ENCODE peak calls at places on chromosomes 16 and 17, in ten cellular contexts. One of them, this sample, is unnamed. For H3K9me3, the result is how much of the 10 kb centered on the place peaks cover.

GRCh38 chr16:70644763-70645597 is 1.4 kb upstream of the IL34 start:
- DNase-seq in prostate gland: no peak
- DNase-seq in IMR-90: no peak
- DNase-seq in tibial artery: no peak
- DNase-seq in Peyer's patch: no peak
- DNase-seq in ascending aorta: no peak
- DNase-seq in tibial nerve: no peak
- DNase-seq in CD4-positive, alpha-beta T cell: no peak
- DNase-seq in fibroblast of lung: no peak
- DNase-seq in H9: peak
- DNase-seq in this sample: no peak

GRCh38 chr17:79090503-79091372 is 16.1 kb downstream of the ENGASE start:
- DNase-seq in prostate gland: no peak
- DNase-seq in IMR-90: no peak
- DNase-seq in tibial artery: no peak
- DNase-seq in Peyer's patch: no peak
- DNase-seq in ascending aorta: no peak
- DNase-seq in tibial nerve: no peak
- DNase-seq in CD4-positive, alpha-beta T cell: no peak
- DNase-seq in fibroblast of lung: peak
- DNase-seq in H9: peak
- DNase-seq in this sample: no peak

GRCh38 chr16:85561248-85562101 is 51.6 kb upstream of the GSE1 start:
- DNase-seq in prostate gland: no peak
- DNase-seq in IMR-90: no peak
- DNase-seq in tibial artery: no peak
- DNase-seq in Peyer's patch: no peak
- DNase-seq in ascending aorta: no peak
- DNase-seq in tibial nerve: no peak
- DNase-seq in CD4-positive, alpha-beta T cell: no peak
- DNase-seq in fibroblast of lung: no peak
- DNase-seq in H9: no peak
- DNase-seq in this sample: no peak

GRCh38 chr17:43791589-43791988 is 11.4 kb downstream of the CFAP97D1 start:
- DNase-seq in prostate gland: no peak
- DNase-seq in IMR-90: peak
- DNase-seq in tibial artery: no peak
- DNase-seq in Peyer's patch: no peak
- DNase-seq in ascending aorta: no peak
- DNase-seq in tibial nerve: no peak
- DNase-seq in CD4-positive, alpha-beta T cell: no peak
- DNase-seq in fibroblast of lung: peak
- DNase-seq in H9: peak
- DNase-seq in this sample: peak

GRCh38 chr17:68182016-68182315 is 65.9 kb upstream of the AMZ2 start:
- DNase-seq in prostate gland: no peak
- DNase-seq in IMR-90: no peak
- DNase-seq in tibial artery: no peak
- DNase-seq in Peyer's patch: no peak
- DNase-seq in ascending aorta: no peak
- DNase-seq in tibial nerve: no peak
- DNase-seq in CD4-positive, alpha-beta T cell: no peak
- DNase-seq in fibroblast of lung: no peak
- DNase-seq in H9: no peak
- DNase-seq in this sample: no peak

GRCh38 chr17:48483471-48484131 is 47.2 kb downstream of the HOXB1 start:
- DNase-seq in prostate gland: peak
- DNase-seq in IMR-90: peak
- DNase-seq in tibial artery: no peak
- DNase-seq in Peyer's patch: no peak
- DNase-seq in ascending aorta: no peak
- DNase-seq in tibial nerve: no peak
- DNase-seq in CD4-positive, alpha-beta T cell: no peak
- DNase-seq in fibroblast of lung: peak
- DNase-seq in H9: no peak
- DNase-seq in this sample: no peak

GRCh38 chr16:8510160-8510559 is 80.2 kb downstream of the TMEM114 start:
- DNase-seq in prostate gland: no peak
- DNase-seq in IMR-90: no peak
- DNase-seq in tibial artery: no peak
- DNase-seq in Peyer's patch: no peak
- DNase-seq in ascending aorta: no peak
- DNase-seq in tibial nerve: no peak
- DNase-seq in CD4-positive, alpha-beta T cell: no peak
- DNase-seq in fibroblast of lung: no peak
- DNase-seq in H9: no peak
- DNase-seq in this sample: no peak

GRCh38 chr16:68363847-68364600 is 53.2 kb downstream of the PRMT7 start:
- DNase-seq in prostate gland: no peak
- DNase-seq in IMR-90: peak
- DNase-seq in tibial artery: no peak
- DNase-seq in Peyer's patch: no peak
- DNase-seq in ascending aorta: no peak
- DNase-seq in tibial nerve: no peak
- DNase-seq in CD4-positive, alpha-beta T cell: no peak
- DNase-seq in fibroblast of lung: no peak
- DNase-seq in H9: no peak
- DNase-seq in this sample: no peak

GRCh38 chr17:74803388-74803930 is 27.3 kb upstream of the NAT9 start:
- DNase-seq in prostate gland: no peak
- DNase-seq in IMR-90: no peak
- DNase-seq in tibial artery: no peak
- DNase-seq in Peyer's patch: no peak
- DNase-seq in ascending aorta: no peak
- DNase-seq in tibial nerve: no peak
- DNase-seq in CD4-positive, alpha-beta T cell: no peak
- DNase-seq in fibroblast of lung: no peak
- DNase-seq in H9: no peak
- DNase-seq in this sample: no peak

GRCh38 chr17:79085154-79085920 is 10.7 kb downstream of the ENGASE start:
- DNase-seq in prostate gland: no peak
- DNase-seq in IMR-90: no peak
- DNase-seq in tibial artery: no peak
- DNase-seq in Peyer's patch: no peak
- DNase-seq in ascending aorta: no peak
- DNase-seq in tibial nerve: no peak
- DNase-seq in CD4-positive, alpha-beta T cell: no peak
- DNase-seq in fibroblast of lung: no peak
- DNase-seq in H9: no peak
- DNase-seq in this sample: no peak

GRCh38 chr16:50505714-50506542 is 42.3 kb upstream of the NKD1 start:
- DNase-seq in prostate gland: no peak
- DNase-seq in IMR-90: no peak
- DNase-seq in tibial artery: no peak
- DNase-seq in Peyer's patch: no peak
- DNase-seq in ascending aorta: no peak
- DNase-seq in tibial nerve: no peak
- DNase-seq in CD4-positive, alpha-beta T cell: no peak
- DNase-seq in fibroblast of lung: no peak
- DNase-seq in H9: peak
- DNase-seq in this sample: no peak

GRCh38 chr17:45170280-45170975 is 8.8 kb downstream of the HEXIM2 start:
- DNase-seq in prostate gland: no peak
- DNase-seq in IMR-90: no peak
- DNase-seq in tibial artery: no peak
- DNase-seq in Peyer's patch: no peak
- DNase-seq in ascending aorta: no peak
- DNase-seq in tibial nerve: no peak
- DNase-seq in CD4-positive, alpha-beta T cell: no peak
- DNase-seq in fibroblast of lung: no peak
- DNase-seq in H9: peak
- DNase-seq in this sample: no peak

GRCh38 chr16:53052519-53053501 is at the start of gene CHD9NB:
- DNase-seq in prostate gland: peak
- DNase-seq in IMR-90: peak
- DNase-seq in tibial artery: no peak
- DNase-seq in Peyer's patch: peak
- DNase-seq in ascending aorta: peak
- DNase-seq in tibial nerve: no peak
- DNase-seq in CD4-positive, alpha-beta T cell: no peak
- DNase-seq in fibroblast of lung: peak
- DNase-seq in H9: no peak
- DNase-seq in this sample: no peak

GRCh38 chr16:89495121-89495520 is 4.8 kb upstream of the ANKRD11 start:
- DNase-seq in prostate gland: no peak
- DNase-seq in IMR-90: peak
- DNase-seq in tibial artery: no peak
- DNase-seq in Peyer's patch: no peak
- DNase-seq in ascending aorta: no peak
- DNase-seq in tibial nerve: no peak
- DNase-seq in CD4-positive, alpha-beta T cell: no peak
- DNase-seq in fibroblast of lung: peak
- DNase-seq in H9: no peak
- DNase-seq in this sample: no peak

GRCh38 chr17:4722678-4723240 is 8.5 kb upstream of the MED11 start:
- DNase-seq in prostate gland: no peak
- DNase-seq in IMR-90: no peak
- DNase-seq in tibial artery: no peak
- DNase-seq in Peyer's patch: no peak
- DNase-seq in ascending aorta: no peak
- DNase-seq in tibial nerve: no peak
- DNase-seq in CD4-positive, alpha-beta T cell: no peak
- DNase-seq in fibroblast of lung: no peak
- DNase-seq in H9: no peak
- DNase-seq in this sample: no peak

DNA sequence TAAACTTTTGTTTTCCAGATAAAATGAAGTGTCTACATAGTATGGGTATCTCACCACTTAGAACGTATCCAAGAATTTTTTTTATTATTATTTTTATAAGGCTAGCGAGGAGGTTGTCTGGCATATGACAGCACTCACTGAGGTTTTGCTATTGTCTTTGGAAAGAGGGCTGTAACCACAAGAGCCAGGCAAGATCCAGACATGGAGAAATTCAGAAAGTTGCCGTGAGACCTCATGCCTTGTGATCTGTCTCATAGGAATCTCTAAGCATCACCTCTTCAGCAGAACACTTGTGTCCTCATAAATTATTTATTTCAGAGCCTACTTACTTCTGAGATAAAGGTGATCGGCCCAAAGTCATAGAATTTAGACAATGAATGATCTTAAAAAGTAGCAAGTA is 410.8 kb downstream of the CDH11 start:
- DNase-seq in prostate gland: no peak
- DNase-seq in IMR-90: no peak
- DNase-seq in tibial artery: no peak
- DNase-seq in Peyer's patch: no peak
- DNase-seq in ascending aorta: no peak
- DNase-seq in tibial nerve: no peak
- DNase-seq in CD4-positive, alpha-beta T cell: no peak
- DNase-seq in fibroblast of lung: peak
- DNase-seq in H9: no peak
- DNase-seq in this sample: no peak
- H3K9me3 ChIP-seq in prostate gland: under half
- H3K9me3 ChIP-seq in IMR-90: under half
- H3K9me3 ChIP-seq in tibial artery: under half
- H3K9me3 ChIP-seq in Peyer's patch: under half
- H3K9me3 ChIP-seq in ascending aorta: under half
- H3K9me3 ChIP-seq in tibial nerve: under half
- H3K9me3 ChIP-seq in CD4-positive, alpha-beta T cell: under half
- H3K9me3 ChIP-seq in fibroblast of lung: under half
- H3K9me3 ChIP-seq in H9: under half
- H3K9me3 ChIP-seq in this sample: under half

DNA sequence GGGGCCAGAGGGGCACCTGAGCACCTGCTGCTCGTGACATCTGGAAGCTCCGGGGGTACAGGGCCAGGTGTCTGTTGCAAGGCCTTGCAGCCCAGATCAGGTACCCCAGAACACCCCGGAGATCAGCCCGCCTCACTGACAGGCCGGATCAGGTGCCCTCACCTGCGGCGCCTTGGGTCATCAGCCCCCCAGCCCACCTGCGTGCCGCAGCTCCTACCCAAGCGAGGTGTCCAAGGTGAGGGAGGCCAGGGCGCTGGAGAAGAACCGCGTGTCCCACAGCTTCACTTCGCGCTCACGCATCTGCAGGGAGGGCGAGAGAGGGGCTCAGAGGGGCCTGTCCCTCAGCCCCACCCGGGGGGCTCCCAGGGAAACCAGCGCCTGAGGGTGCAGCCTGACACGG is 16.1 kb downstream of the VASN start:
- DNase-seq in prostate gland: no peak
- DNase-seq in IMR-90: no peak
- DNase-seq in tibial artery: no peak
- DNase-seq in Peyer's patch: no peak
- DNase-seq in ascending aorta: peak
- DNase-seq in tibial nerve: no peak
- DNase-seq in CD4-positive, alpha-beta T cell: no peak
- DNase-seq in fibroblast of lung: no peak
- DNase-seq in H9: no peak
- DNase-seq in this sample: no peak
- H3K27ac ChIP-seq in prostate gland: no peak
- H3K27ac ChIP-seq in IMR-90: peak
- H3K27ac ChIP-seq in tibial artery: peak
- H3K27ac ChIP-seq in Peyer's patch: peak
- H3K27ac ChIP-seq in ascending aorta: peak
- H3K27ac ChIP-seq in tibial nerve: peak
- H3K27ac ChIP-seq in CD4-positive, alpha-beta T cell: no peak
- H3K27ac ChIP-seq in fibroblast of lung: peak
- H3K27ac ChIP-seq in H9: no peak
- H3K27ac ChIP-seq in this sample: no peak

DNA sequence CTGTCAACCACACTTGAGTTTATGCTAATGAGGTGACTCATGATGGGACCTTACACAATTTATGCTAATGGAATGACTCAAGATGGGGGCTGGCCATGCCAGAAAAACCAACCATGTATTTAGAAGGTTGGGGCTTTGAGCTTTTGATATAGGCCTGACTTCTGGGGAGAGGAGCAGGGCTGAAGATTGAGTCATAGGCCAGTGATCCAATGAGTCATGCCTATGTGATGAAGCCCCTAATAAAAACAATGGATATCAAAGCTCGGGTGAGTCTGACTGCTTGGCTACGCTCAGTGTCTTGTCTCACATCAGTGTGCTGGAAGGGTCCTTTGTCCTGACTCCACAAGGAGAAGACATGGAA is 7.3 kb downstream of the MFSD6L start:
- DNase-seq in prostate gland: no peak
- DNase-seq in IMR-90: peak
- DNase-seq in tibial artery: no peak
- DNase-seq in Peyer's patch: no peak
- DNase-seq in ascending aorta: no peak
- DNase-seq in tibial nerve: no peak
- DNase-seq in CD4-positive, alpha-beta T cell: no peak
- DNase-seq in fibroblast of lung: peak
- DNase-seq in H9: peak
- DNase-seq in this sample: no peak
- H3K9me3 ChIP-seq in prostate gland: under half
- H3K9me3 ChIP-seq in IMR-90: under half
- H3K9me3 ChIP-seq in tibial artery: under half
- H3K9me3 ChIP-seq in Peyer's patch: under half
- H3K9me3 ChIP-seq in ascending aorta: under half
- H3K9me3 ChIP-seq in tibial nerve: under half
- H3K9me3 ChIP-seq in CD4-positive, alpha-beta T cell: under half
- H3K9me3 ChIP-seq in fibroblast of lung: under half
- H3K9me3 ChIP-seq in H9: under half
- H3K9me3 ChIP-seq in this sample: under half

DNA sequence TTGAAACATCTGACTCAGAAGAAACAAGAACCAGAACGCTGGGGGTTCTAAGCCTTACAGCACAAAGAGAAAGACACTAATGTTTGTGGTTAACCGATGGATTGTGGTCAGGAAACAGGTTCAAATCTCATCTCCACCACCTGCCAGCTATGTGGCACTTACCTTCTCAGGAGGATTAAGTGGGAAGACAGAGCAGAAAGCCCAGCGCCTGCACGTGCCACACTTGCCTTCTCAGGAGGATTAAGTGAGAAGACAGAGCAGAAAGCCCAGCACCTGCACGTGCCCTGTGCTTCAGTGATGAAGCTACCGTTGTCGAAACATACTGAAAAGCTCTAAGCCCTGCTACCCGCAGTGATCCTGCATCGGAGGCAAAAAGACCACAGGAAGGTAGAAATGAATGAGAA is 90.6 kb downstream of the NXN start:
- DNase-seq in prostate gland: no peak
- DNase-seq in IMR-90: no peak
- DNase-seq in tibial artery: no peak
- DNase-seq in Peyer's patch: no peak
- DNase-seq in ascending aorta: no peak
- DNase-seq in tibial nerve: no peak
- DNase-seq in CD4-positive, alpha-beta T cell: no peak
- DNase-seq in fibroblast of lung: peak
- DNase-seq in H9: no peak
- DNase-seq in this sample: no peak
- H3K27ac ChIP-seq in prostate gland: no peak
- H3K27ac ChIP-seq in IMR-90: no peak
- H3K27ac ChIP-seq in tibial artery: peak
- H3K27ac ChIP-seq in Peyer's patch: no peak
- H3K27ac ChIP-seq in ascending aorta: no peak
- H3K27ac ChIP-seq in tibial nerve: no peak
- H3K27ac ChIP-seq in CD4-positive, alpha-beta T cell: no peak
- H3K27ac ChIP-seq in fibroblast of lung: no peak
- H3K27ac ChIP-seq in H9: no peak
- H3K27ac ChIP-seq in this sample: no peak

This sample was measured in CD4-positive, alpha-beta memory T cell.